ENCODE peak calls at places on chromosomes 5 and 9, in six cellular contexts. F, M, H, N, U and R are unnamed samples.

GRCh38 chr5:134129411-134130238 is 15.1 kb downstream of the TCF7 start:
- DNase-seq in F (no peak), N (no peak), H (no peak), U (no peak), M (no peak), R (no peak)

GRCh38 chr9:70021026-70021571 is 22.5 kb upstream of the MAMDC2 start:
- DNase-seq in M (no peak), U (no peak), N (no peak), F (no peak), H (no peak), R (no peak)

GRCh38 chr5:51398875-51399635 is 15.8 kb downstream of the ISL1 start:
- DNase-seq in F (no peak), H (no peak), M (no peak), N (no peak), U (no peak), R (no peak)

GRCh38 chr9:92324451-92324850 is 699 bp downstream of the NOL8 start:
- DNase-seq in H (no peak), F (no peak), N (no peak), M (no peak), U (no peak), R (no peak)

GRCh38 chr9:71663931-71664459 is 104.3 kb downstream of the CEMIP2 start:
- DNase-seq in N (no peak), U (no peak), M (no peak), H (no peak), F (no peak), R (peak)

GRCh38 chr5:143063175-143063970 is 293.2 kb downstream of the ARHGAP26 start:
- DNase-seq in M (no peak), N (no peak), U (no peak), F (no peak), H (no peak), R (no peak)

GRCh38 chr5:169196059-169196458 is 104.9 kb downstream of the SLIT3 start:
- DNase-seq in F (no peak), U (no peak), N (no peak), H (no peak), M (no peak), R (no peak)

GRCh38 chr9:123445981-123446610 is 90.1 kb downstream of the CRB2 start:
- DNase-seq in N (no peak), H (no peak), F (peak), M (no peak), U (peak), R (no peak)

GRCh38 chr9:121160025-121160424 is 41.6 kb downstream of the RAB14 start:
- DNase-seq in M (no peak), H (no peak), N (no peak), U (no peak), F (no peak), R (no peak)

GRCh38 chr9:89542461-89543021 is 44.6 kb upstream of the SEMA4D start:
- DNase-seq in U (no peak), N (no peak), F (no peak), M (no peak), H (no peak), R (no peak)

GRCh38 chr5:17113174-17113941 is 104.1 kb upstream of the BASP1 start:
- DNase-seq in N (no peak), H (no peak), M (no peak), F (no peak), U (no peak), R (no peak)

GRCh38 chr5:758698-759053 is 25.9 kb downstream of the ZDHHC11B start:
- DNase-seq in F (no peak), H (no peak), U (no peak), M (no peak), N (no peak), R (no peak)

GRCh38 chr9:32706004-32706749 is 70.7 kb upstream of the TAF1L start:
- DNase-seq in N (no peak), U (no peak), F (no peak), M (no peak), H (no peak), R (no peak)

GRCh38 chr9:23693374-23693773 is 132.7 kb downstream of the ELAVL2 start:
- DNase-seq in U (no peak), N (no peak), F (no peak), M (no peak), H (no peak), R (no peak)

GRCh38 chr9:90219548-90220118 is 423.0 kb downstream of the DIRAS2 start:
- DNase-seq in H (peak), N (no peak), U (peak), M (peak), F (no peak), R (peak)

GRCh38 chr5:56833325-56833724 is 18.0 kb downstream of the MAP3K1 start:
- DNase-seq in H (no peak), U (no peak), N (no peak), M (no peak), F (no peak), R (no peak)

GRCh38 chr5:100827481-100827889 is 75.6 kb downstream of the ST8SIA4 start:
- DNase-seq in N (no peak), F (no peak), H (no peak), M (no peak), U (no peak), R (no peak)

GRCh38 chr9:130297371-130297770 is 31.8 kb downstream of the HMCN2 start:
- DNase-seq in H (no peak), U (no peak), N (no peak), M (no peak), F (no peak), R (no peak)

GRCh38 chr5:150642991-150643710 is 2.7 kb downstream of the SYNPO start:
- DNase-seq in F (no peak), M (no peak), H (no peak), N (no peak), U (no peak), R (no peak)

GRCh38 chr5:127757576-127757975 is 54.4 kb downstream of the CCDC192 start:
- DNase-seq in F (peak), M (no peak), H (no peak), U (no peak), N (peak), R (no peak)

GRCh38 chr5:71932131-71932635 is 175.1 kb upstream of the MAP1B start:
- DNase-seq in F (peak), M (no peak), N (no peak), U (no peak), H (no peak), R (peak)

GRCh38 chr5:56430437-56430836 is 197.3 kb upstream of the ANKRD55 start:
- DNase-seq in F (no peak), M (no peak), N (no peak), H (no peak), U (no peak), R (no peak)

GRCh38 chr5:162768962-162769464 is 668.4 kb upstream of the CCNG1 start:
- DNase-seq in F (no peak), H (no peak), N (peak), U (no peak), M (no peak), R (no peak)

GRCh38 chr9:21935631-21936030 is 58.6 kb downstream of the CDKN2A start:
- DNase-seq in M (no peak), U (no peak), H (peak), F (no peak), N (no peak), R (no peak)

GRCh38 chr5:131272365-131273123 is 8.7 kb downstream of the CDC42SE2 start:
- DNase-seq in H (no peak), N (no peak), U (no peak), M (no peak), F (no peak), R (no peak)

GRCh38 chr9:92911496-92912475 is 33.9 kb upstream of the ZNF484 start:
- DNase-seq in M (no peak), N (no peak), H (no peak), F (no peak), U (no peak), R (peak)

GRCh38 chr5:155049569-155050383 is 36.2 kb downstream of the KIF4B start:
- DNase-seq in U (no peak), M (peak), F (peak), H (no peak), N (no peak), R (peak)

GRCh38 chr5:90932052-90932699 is 373.6 kb downstream of the ADGRV1 start:
- DNase-seq in M (no peak), H (peak), U (peak), F (peak), N (peak), R (peak)

GRCh38 chr5:31492824-31493223 is 39.1 kb downstream of the DROSHA start:
- DNase-seq in U (no peak), H (peak), F (no peak), N (no peak), M (no peak), R (no peak)

GRCh38 chr9:86529496-86530275 is 175.5 kb upstream of the TUT7 start:
- DNase-seq in U (no peak), H (no peak), N (no peak), F (no peak), M (no peak), R (no peak)

GRCh38 chr5:83724915-83725314 is 4.3 kb upstream of the HAPLN1 start:
- DNase-seq in M (no peak), F (no peak), N (no peak), U (no peak), H (no peak), R (no peak)

GRCh38 chr5:116911074-116911473 is 336.5 kb upstream of the SEMA6A start:
- DNase-seq in U (no peak), F (no peak), M (no peak), H (no peak), N (no peak), R (no peak)

DNA sequence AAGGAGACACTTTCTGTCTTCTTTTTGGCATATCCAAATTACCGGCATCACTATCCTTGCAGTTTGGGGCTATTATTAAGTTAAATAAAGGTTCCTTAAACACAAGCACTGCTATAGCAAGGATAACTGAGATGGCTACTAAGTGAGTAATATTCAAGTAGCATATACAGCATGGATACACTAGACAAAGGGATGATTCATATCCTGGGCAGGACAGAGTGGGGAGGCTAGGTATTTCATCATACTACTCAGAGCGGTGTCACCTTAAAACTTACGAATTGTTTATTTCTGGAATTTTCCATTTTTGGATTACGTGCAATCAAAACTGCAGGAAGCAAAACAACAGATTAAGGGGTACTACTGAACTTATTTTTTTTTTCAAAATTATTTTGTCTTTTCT is 54.1 kb downstream of the FER start:
- DNase-seq in F (peak), H (no peak), N (no peak), U (no peak), M (no peak), R (peak)
- TF ChIP-seq ZNF274 in F (no peak), H (no peak), N (no peak), U (no peak), M (no peak), R (no peak)

DNA sequence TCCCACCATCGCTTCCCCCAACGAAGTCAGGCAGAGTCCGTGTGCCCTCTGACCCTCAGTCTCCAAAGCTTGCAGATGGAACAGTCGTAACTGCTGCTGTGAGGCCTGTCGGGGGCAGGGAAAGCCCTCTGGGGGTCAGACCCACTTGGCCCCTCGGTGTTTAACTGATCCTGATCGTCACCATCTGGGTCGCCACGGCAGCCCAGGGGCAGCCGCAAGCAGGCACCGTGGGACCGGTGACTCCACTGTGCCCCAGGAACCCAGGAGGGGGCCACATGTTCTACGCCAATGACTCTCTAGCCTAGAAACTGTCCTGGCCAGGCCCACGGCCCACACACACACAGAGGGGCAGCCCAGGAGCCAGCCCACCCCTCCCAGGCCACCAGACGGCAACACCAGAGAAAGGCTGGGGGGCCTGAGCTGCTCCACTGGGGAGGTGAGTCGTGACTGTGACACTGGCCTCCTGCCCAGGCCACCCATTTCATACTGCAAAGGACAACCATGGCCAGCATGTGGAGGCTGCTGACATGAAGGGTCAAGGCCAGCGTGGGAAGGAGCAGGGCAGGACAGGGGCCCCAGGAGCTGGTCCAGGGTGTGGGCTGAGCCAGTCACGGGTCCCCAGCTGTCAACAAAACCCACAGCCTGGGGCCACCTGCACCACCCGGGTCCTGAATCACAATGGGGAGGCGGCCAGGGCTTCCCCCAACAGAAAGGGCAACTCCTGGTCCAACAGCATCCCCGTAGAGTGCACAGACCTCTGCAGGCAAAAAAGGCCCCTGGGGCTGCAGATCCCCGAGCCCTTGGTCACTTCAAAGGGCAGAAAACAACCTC is 20.8 kb downstream of the VAV2 start:
- DNase-seq in H (no peak), N (no peak), M (no peak), F (no peak), U (no peak), R (no peak)
- TF ChIP-seq ZNF274 in H (no peak), N (no peak), M (no peak), F (no peak), U (no peak), R (peak)

GRCh38 chr9:14383296-14383695 is 69.4 kb upstream of the NFIB start:
- DNase-seq in N (no peak), M (no peak), F (no peak), U (no peak), H (no peak), R (no peak)
- TF ChIP-seq ZNF274 in N (no peak), M (no peak), F (no peak), U (no peak), H (no peak), R (no peak)

GRCh38 chr5:103808464-103809106 is 246.0 kb upstream of the NUDT12 start:
- DNase-seq in F (peak), N (no peak), U (peak), H (peak), M (peak), R (peak)
- TF ChIP-seq ZNF274 in F (no peak), N (no peak), U (no peak), H (no peak), M (no peak), R (no peak)

GRCh38 chr5:174106997-174107655 is 61.6 kb downstream of the NSG2 start:
- DNase-seq in H (no peak), N (no peak), M (peak), F (no peak), U (no peak), R (no peak)
- TF ChIP-seq ZNF274 in H (no peak), N (no peak), M (no peak), F (no peak), U (no peak), R (no peak)